ENCODE peak calls at places on chromosomes 2 and 18, in six cellular contexts. Y is neural progenitor cell, K is A549, D is germinal center, G is GM23248, H is NCI-H345. L is an unnamed sample.

GRCh38 chr2:160920791-160921303 is 239.4 kb upstream of the TANK start:
- DNase-seq in H (no peak), D (no peak), G (peak; percentile 96), K (no peak), Y (no peak), L (no peak)

GRCh38 chr2:183477296-183477695 is 353.1 kb downstream of the NUP35 start:
- DNase-seq in H (no peak), D (no peak), K (no peak), G (no peak), Y (no peak), L (no peak)

GRCh38 chr2:235506997-235507615 is 13.3 kb downstream of the AGAP1 start:
- DNase-seq in Y (no peak), D (no peak), H (peak; percentile 83), G (no peak), K (no peak), L (no peak)

GRCh38 chr2:108945969-108946368 is 43.1 kb downstream of the EDAR start:
- DNase-seq in K (no peak), H (no peak), D (no peak), Y (no peak), G (no peak), L (no peak)

GRCh38 chr2:229612395-229612971 is 101.9 kb downstream of the DNER start:
- DNase-seq in H (no peak), Y (no peak), D (no peak), K (no peak), G (no peak), L (no peak)

GRCh38 chr2:173521450-173522192 is 166.9 kb downstream of the CDCA7 start:
- DNase-seq in Y (no peak), D (no peak), K (no peak), H (no peak), G (no peak), L (no peak)

GRCh38 chr18:50186385-50186784 is 8.6 kb downstream of the MYO5B start:
- DNase-seq in K (no peak), Y (no peak), D (no peak), G (no peak), H (no peak), L (no peak)

GRCh38 chr2:173661586-173661985 is 303.6 kb downstream of the SP3 start:
- DNase-seq in Y (no peak), D (no peak), K (no peak), H (no peak), G (no peak), L (no peak)

GRCh38 chr2:160606336-160606735 is 112.7 kb upstream of the RBMS1 start:
- DNase-seq in Y (no peak), G (peak; percentile 41), H (no peak), K (no peak), D (no peak), L (no peak)

GRCh38 chr2:54409752-54410151 is 46.4 kb upstream of the SPTBN1 start:
- DNase-seq in Y (no peak), H (no peak), K (no peak), D (no peak), G (no peak), L (no peak)

L was measured in GM10248.